ENCODE peak calls at places on chromosomes 4 and X, in six cellular contexts. One of them, this sample, is unnamed.

GRCh38 chr4:103075894-103076776 is at the start of gene SLC9B2:
- DNase-seq in HCT116: peak
- DNase-seq in hepatocyte: peak
- DNase-seq in SK-N-SH: peak
- DNase-seq in neural progenitor cell: peak
- DNase-seq in GM23248: peak
- DNase-seq in this sample: peak

GRCh38 chr4:80081566-80081965 is 8.5 kb upstream of the ANTXR2 start:
- DNase-seq in HCT116: no peak
- DNase-seq in hepatocyte: no peak
- DNase-seq in SK-N-SH: no peak
- DNase-seq in neural progenitor cell: no peak
- DNase-seq in GM23248: no peak
- DNase-seq in this sample: no peak

GRCh38 chr4:25029479-25030282 is 1.1 kb downstream of the LGI2 start:
- DNase-seq in GM23248: no peak
- DNase-seq in HCT116: no peak
- DNase-seq in SK-N-SH: peak
- DNase-seq in hepatocyte: no peak
- DNase-seq in neural progenitor cell: no peak
- DNase-seq in this sample: peak

GRCh38 chr4:84498203-84499026 is 677 bp downstream of the NKX6-1 start:
- DNase-seq in SK-N-SH: peak
- DNase-seq in GM23248: peak
- DNase-seq in HCT116: peak
- DNase-seq in neural progenitor cell: peak
- DNase-seq in hepatocyte: peak
- DNase-seq in this sample: peak

GRCh38 chr4:17347445-17347844 is 164.4 kb downstream of the QDPR start:
- DNase-seq in GM23248: peak
- DNase-seq in neural progenitor cell: peak
- DNase-seq in hepatocyte: peak
- DNase-seq in SK-N-SH: peak
- DNase-seq in HCT116: peak
- DNase-seq in this sample: peak

GRCh38 chr4:30847157-30847556 is 127.0 kb downstream of the PCDH7 start:
- DNase-seq in GM23248: no peak
- DNase-seq in neural progenitor cell: peak
- DNase-seq in hepatocyte: no peak
- DNase-seq in HCT116: no peak
- DNase-seq in SK-N-SH: no peak
- DNase-seq in this sample: no peak

GRCh38 chr4:152095701-152096070 is 334.9 kb upstream of the GATB start:
- DNase-seq in neural progenitor cell: no peak
- DNase-seq in GM23248: peak
- DNase-seq in HCT116: no peak
- DNase-seq in SK-N-SH: no peak
- DNase-seq in hepatocyte: no peak
- DNase-seq in this sample: no peak

GRCh38 chrX:109774136-109774535 is 41.1 kb upstream of the ACSL4 start:
- DNase-seq in hepatocyte: no peak
- DNase-seq in neural progenitor cell: no peak
- DNase-seq in HCT116: no peak
- DNase-seq in SK-N-SH: no peak
- DNase-seq in GM23248: peak
- DNase-seq in this sample: no peak

GRCh38 chr4:176499518-176499917 is 179.8 kb downstream of the SPCS3 start:
- DNase-seq in GM23248: peak
- DNase-seq in HCT116: no peak
- DNase-seq in SK-N-SH: no peak
- DNase-seq in neural progenitor cell: no peak
- DNase-seq in hepatocyte: no peak
- DNase-seq in this sample: no peak

GRCh38 chr4:72709475-72709874 is 140.5 kb upstream of the ADAMTS3 start:
- DNase-seq in hepatocyte: no peak
- DNase-seq in GM23248: no peak
- DNase-seq in SK-N-SH: no peak
- DNase-seq in HCT116: no peak
- DNase-seq in neural progenitor cell: no peak
- DNase-seq in this sample: no peak

GRCh38 chrX:133857648-133858269 is 127.6 kb downstream of the GPC3 start:
- DNase-seq in neural progenitor cell: no peak
- DNase-seq in hepatocyte: no peak
- DNase-seq in GM23248: no peak
- DNase-seq in SK-N-SH: no peak
- DNase-seq in HCT116: no peak
- DNase-seq in this sample: no peak

GRCh38 chrX:153644356-153645125 is 2.5 kb upstream of the DUSP9 start:
- DNase-seq in HCT116: no peak
- DNase-seq in GM23248: no peak
- DNase-seq in hepatocyte: no peak
- DNase-seq in SK-N-SH: peak
- DNase-seq in neural progenitor cell: peak
- DNase-seq in this sample: no peak

GRCh38 chr4:139027771-139028170 is 12.2 kb downstream of the NOCT start:
- DNase-seq in neural progenitor cell: no peak
- DNase-seq in SK-N-SH: no peak
- DNase-seq in hepatocyte: no peak
- DNase-seq in GM23248: no peak
- DNase-seq in HCT116: no peak
- DNase-seq in this sample: no peak

GRCh38 chr4:177367336-177367735 is 57.7 kb downstream of the NEIL3 start:
- DNase-seq in hepatocyte: no peak
- DNase-seq in neural progenitor cell: peak
- DNase-seq in SK-N-SH: no peak
- DNase-seq in GM23248: peak
- DNase-seq in HCT116: no peak
- DNase-seq in this sample: no peak

GRCh38 chr4:134952305-134952704 is 750.7 kb upstream of the PABPC4L start:
- DNase-seq in SK-N-SH: no peak
- DNase-seq in hepatocyte: no peak
- DNase-seq in GM23248: no peak
- DNase-seq in HCT116: no peak
- DNase-seq in neural progenitor cell: no peak
- DNase-seq in this sample: no peak

GRCh38 chr4:3530663-3531254 is 1.5 kb downstream of the LRPAP1 start:
- DNase-seq in neural progenitor cell: no peak
- DNase-seq in HCT116: no peak
- DNase-seq in GM23248: no peak
- DNase-seq in hepatocyte: peak
- DNase-seq in SK-N-SH: no peak
- DNase-seq in this sample: no peak

GRCh38 chr4:40570348-40571077 is 59.2 kb downstream of the RBM47 start:
- DNase-seq in neural progenitor cell: no peak
- DNase-seq in hepatocyte: no peak
- DNase-seq in HCT116: no peak
- DNase-seq in GM23248: no peak
- DNase-seq in SK-N-SH: no peak
- DNase-seq in this sample: no peak

GRCh38 chrX:47351706-47352105 is 18.7 kb upstream of the ZNF157 start:
- DNase-seq in HCT116: no peak
- DNase-seq in SK-N-SH: no peak
- DNase-seq in neural progenitor cell: no peak
- DNase-seq in hepatocyte: no peak
- DNase-seq in GM23248: peak
- DNase-seq in this sample: no peak

GRCh38 chrX:14676431-14676830 is 147.1 kb downstream of the GLRA2 start:
- DNase-seq in hepatocyte: no peak
- DNase-seq in neural progenitor cell: no peak
- DNase-seq in HCT116: no peak
- DNase-seq in SK-N-SH: no peak
- DNase-seq in GM23248: no peak
- DNase-seq in this sample: no peak

GRCh38 chrX:14673236-14673635 is 143.9 kb downstream of the GLRA2 start:
- DNase-seq in hepatocyte: no peak
- DNase-seq in SK-N-SH: no peak
- DNase-seq in HCT116: no peak
- DNase-seq in GM23248: no peak
- DNase-seq in neural progenitor cell: no peak
- DNase-seq in this sample: no peak

GRCh38 chrX:14672611-14673172 is 143.4 kb downstream of the GLRA2 start:
- DNase-seq in HCT116: no peak
- DNase-seq in neural progenitor cell: no peak
- DNase-seq in GM23248: no peak
- DNase-seq in hepatocyte: no peak
- DNase-seq in SK-N-SH: no peak
- DNase-seq in this sample: no peak

GRCh38 chrX:14675500-14675899 is 146.2 kb downstream of the GLRA2 start:
- DNase-seq in GM23248: no peak
- DNase-seq in HCT116: no peak
- DNase-seq in neural progenitor cell: no peak
- DNase-seq in hepatocyte: no peak
- DNase-seq in SK-N-SH: no peak
- DNase-seq in this sample: no peak

GRCh38 chrX:14673764-14674163 is 144.4 kb downstream of the GLRA2 start:
- DNase-seq in HCT116: peak
- DNase-seq in SK-N-SH: no peak
- DNase-seq in neural progenitor cell: no peak
- DNase-seq in GM23248: peak
- DNase-seq in hepatocyte: peak
- DNase-seq in this sample: no peak
- TF ChIP-seq EZH2phosphoT487 in HCT116: no peak
- TF ChIP-seq EZH2phosphoT487 in SK-N-SH: no peak
- TF ChIP-seq EZH2phosphoT487 in neural progenitor cell: no peak
- TF ChIP-seq EZH2phosphoT487 in GM23248: no peak
- TF ChIP-seq EZH2phosphoT487 in hepatocyte: no peak
- TF ChIP-seq EZH2phosphoT487 in this sample: no peak

GRCh38 chr4:48718818-48719465 is 61.1 kb downstream of the FRYL start:
- DNase-seq in hepatocyte: no peak
- DNase-seq in HCT116: no peak
- DNase-seq in GM23248: no peak
- DNase-seq in SK-N-SH: no peak
- DNase-seq in neural progenitor cell: no peak
- DNase-seq in this sample: no peak

GRCh38 chr4:48720459-48720858 is 59.6 kb downstream of the FRYL start:
- DNase-seq in neural progenitor cell: no peak
- DNase-seq in SK-N-SH: no peak
- DNase-seq in GM23248: no peak
- DNase-seq in HCT116: no peak
- DNase-seq in hepatocyte: no peak
- DNase-seq in this sample: no peak

GRCh38 chr4:48727666-48728459 is 52.2 kb downstream of the FRYL start:
- DNase-seq in SK-N-SH: no peak
- DNase-seq in neural progenitor cell: no peak
- DNase-seq in GM23248: no peak
- DNase-seq in HCT116: no peak
- DNase-seq in hepatocyte: no peak
- DNase-seq in this sample: no peak

GRCh38 chr4:48725414-48725813 is 54.7 kb downstream of the FRYL start:
- DNase-seq in HCT116: no peak
- DNase-seq in hepatocyte: no peak
- DNase-seq in GM23248: no peak
- DNase-seq in neural progenitor cell: no peak
- DNase-seq in SK-N-SH: no peak
- DNase-seq in this sample: no peak

DNA sequence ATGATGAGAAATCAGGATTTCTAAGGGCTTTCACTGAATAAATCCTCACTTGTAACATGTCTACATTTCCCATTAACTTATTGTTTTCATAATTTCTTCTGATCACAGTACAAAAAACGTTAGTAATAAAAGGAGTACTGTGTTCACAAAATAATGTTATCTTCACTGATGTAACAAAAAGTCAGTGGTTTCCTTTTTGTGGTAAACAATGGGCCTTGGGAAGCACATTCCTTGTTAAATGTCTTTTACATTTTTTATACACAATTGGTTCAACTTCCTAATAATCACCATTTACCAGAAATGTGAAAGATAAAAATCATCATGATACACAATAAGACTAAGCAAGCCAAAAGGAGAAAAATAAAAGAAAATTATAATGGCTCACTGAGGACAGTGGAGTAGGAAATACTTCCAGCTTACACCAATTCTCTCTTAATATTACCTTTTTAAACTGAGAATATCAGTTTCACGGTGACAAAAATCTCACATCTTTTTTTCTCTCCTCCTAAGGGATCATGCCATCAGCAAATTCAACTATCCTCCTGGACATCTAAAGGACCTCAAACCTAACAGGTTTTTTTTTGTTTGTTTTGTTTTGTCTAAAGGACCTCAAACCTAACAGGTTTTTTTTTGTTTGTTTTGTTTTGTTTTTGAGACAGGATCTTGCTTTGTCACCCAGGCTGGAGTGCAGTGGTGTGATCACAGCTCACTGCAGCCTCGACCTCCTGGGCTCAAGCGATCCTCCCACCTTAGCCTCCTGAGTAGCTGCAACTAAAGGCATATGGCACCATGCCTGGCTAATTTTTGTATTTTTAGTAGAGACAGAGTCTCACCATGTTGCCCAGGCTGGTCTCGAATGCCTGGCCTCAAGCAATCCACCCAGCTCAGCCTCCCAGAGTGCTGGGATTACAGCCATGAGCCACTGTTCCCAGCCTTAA is 57.3 kb downstream of the FRYL start:
- DNase-seq in HCT116: no peak
- DNase-seq in hepatocyte: no peak
- DNase-seq in GM23248: peak
- DNase-seq in neural progenitor cell: no peak
- DNase-seq in SK-N-SH: no peak
- DNase-seq in this sample: no peak
- H3K4me2 ChIP-seq in HCT116: no peak
- H3K4me2 ChIP-seq in hepatocyte: no peak
- H3K4me2 ChIP-seq in GM23248: peak
- H3K4me2 ChIP-seq in neural progenitor cell: no peak
- H3K4me2 ChIP-seq in SK-N-SH: no peak
- H3K4me2 ChIP-seq in this sample: no peak

DNA sequence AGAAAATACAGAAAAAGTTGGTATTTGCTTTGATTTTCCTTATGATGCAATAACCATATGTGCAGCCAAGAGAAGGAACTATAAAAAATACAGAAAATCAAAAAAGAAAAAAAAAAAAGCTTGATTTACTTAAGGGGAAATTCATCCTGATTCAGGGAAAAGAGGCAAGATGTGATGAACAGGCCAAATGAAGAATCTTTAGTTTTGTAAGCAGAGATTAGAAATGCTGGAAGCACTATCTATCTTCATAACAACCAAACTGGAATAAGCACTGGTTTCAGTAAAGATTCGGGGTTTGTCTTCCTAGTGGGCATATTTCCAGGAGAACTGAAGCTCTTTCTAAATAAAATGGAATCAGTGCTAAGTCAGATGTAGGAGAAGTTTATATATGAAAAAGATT is 82.9 kb upstream of the KCNIP4 start:
- DNase-seq in neural progenitor cell: no peak
- DNase-seq in GM23248: no peak
- DNase-seq in HCT116: no peak
- DNase-seq in hepatocyte: no peak
- DNase-seq in SK-N-SH: no peak
- DNase-seq in this sample: no peak
- TF ChIP-seq EZH2phosphoT487 in neural progenitor cell: no peak
- TF ChIP-seq EZH2phosphoT487 in GM23248: no peak
- TF ChIP-seq EZH2phosphoT487 in HCT116: no peak
- TF ChIP-seq EZH2phosphoT487 in hepatocyte: no peak
- TF ChIP-seq EZH2phosphoT487 in SK-N-SH: no peak
- TF ChIP-seq EZH2phosphoT487 in this sample: no peak

DNA sequence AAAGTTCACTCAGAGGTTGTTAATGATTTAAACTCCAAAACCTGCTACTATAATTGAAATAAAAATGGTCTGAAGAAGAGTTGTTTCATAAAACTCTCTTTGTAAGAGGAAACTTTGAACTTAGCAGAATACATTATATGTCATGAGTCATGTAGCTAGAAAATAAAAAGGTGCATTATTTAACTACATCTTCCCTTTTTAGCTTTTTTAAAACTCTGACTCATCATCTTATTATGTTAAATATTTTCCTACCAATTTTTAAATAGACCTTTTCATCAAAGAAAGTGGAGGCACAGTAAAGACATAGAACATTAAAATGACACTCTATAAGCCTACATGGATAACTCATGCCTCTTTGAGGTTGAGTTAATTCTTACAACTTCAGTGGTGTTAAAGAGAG is 1.2 kb upstream of the ZNF827 start:
- DNase-seq in hepatocyte: no peak
- DNase-seq in neural progenitor cell: no peak
- DNase-seq in SK-N-SH: no peak
- DNase-seq in HCT116: no peak
- DNase-seq in GM23248: peak
- DNase-seq in this sample: no peak
- H3K4me2 ChIP-seq in hepatocyte: peak
- H3K4me2 ChIP-seq in neural progenitor cell: peak
- H3K4me2 ChIP-seq in SK-N-SH: peak
- H3K4me2 ChIP-seq in HCT116: peak
- H3K4me2 ChIP-seq in GM23248: peak
- H3K4me2 ChIP-seq in this sample: no peak

This sample was measured in MM.1S.